ENCODE peak calls at places on chromosomes 3 and 15, in seven cellular contexts. X is heart right ventricle, Z is epithelial cell of proximal tubule, K is LoVo, R is putamen, B is AG04450, J is bronchial epithelial cell. D is an unnamed sample.

GRCh38 chr15:50261979-50262378 is 3.5 kb downstream of the HDC start:
- DNase-seq in R (no peak), X (no peak), B (no peak), K (no peak), J (no peak), Z (no peak), D (no peak)

GRCh38 chr3:147424325-147424910 is 15.3 kb downstream of the ZIC1 start:
- DNase-seq in B (no peak), R (no peak), J (no peak), X (no peak), K (no peak), Z (no peak), D (no peak)

GRCh38 chr15:91782221-91782620 is 71.3 kb upstream of the SLCO3A1 start:
- DNase-seq in K (no peak), X (peak; percentile 8), J (no peak), R (no peak), B (no peak), Z (no peak), D (no peak)

GRCh38 chr3:10004960-10005564 is 18.4 kb upstream of the EMC3 start:
- DNase-seq in J (no peak), K (no peak), B (no peak), Z (no peak), R (no peak), X (no peak), D (no peak)

GRCh38 chr3:113151475-113152031 is 59.8 kb upstream of the BOC start:
- DNase-seq in K (no peak), B (no peak), R (no peak), X (peak; percentile 11), Z (peak; percentile 9), J (no peak), D (peak; percentile 59)

GRCh38 chr15:100902436-100903190 is 16.5 kb upstream of the LRRK1 start:
- DNase-seq in Z (no peak), J (peak; percentile 91), R (no peak), X (peak; percentile 85), B (peak; percentile 69), K (no peak), D (peak; percentile 89)

GRCh38 chr3:40137586-40138295 is 171.8 kb upstream of the EIF1B start:
- DNase-seq in X (no peak), J (peak; percentile 93), Z (no peak), B (no peak), R (no peak), K (no peak), D (no peak)

GRCh38 chr3:167733961-167734497 is 663 bp downstream of the PDCD10 start:
- DNase-seq in B (no peak), R (no peak), K (no peak), X (no peak), J (peak; percentile 32), Z (no peak), D (no peak)

GRCh38 chr3:55157736-55158135 is 229.9 kb upstream of the LRTM1 start:
- DNase-seq in X (no peak), R (no peak), J (no peak), Z (no peak), B (no peak), K (no peak), D (no peak)

GRCh38 chr3:17030438-17030837 is 145.7 kb downstream of the PLCL2 start:
- DNase-seq in B (no peak), Z (no peak), K (no peak), J (peak; percentile 31), R (no peak), X (no peak), D (no peak)

GRCh38 chr3:136955813-136956212 is 2.0 kb upstream of the IL20RB start:
- DNase-seq in X (no peak), K (peak; percentile 90), B (peak; percentile 81), R (no peak), J (peak; percentile 59), Z (peak; percentile 71), D (no peak)

GRCh38 chr3:140244893-140245292 is 309.9 kb downstream of the CLSTN2 start:
- DNase-seq in J (peak; percentile 12), X (no peak), Z (peak; percentile 70), K (peak; percentile 9), B (no peak), R (no peak), D (no peak)

GRCh38 chr15:37921527-37922385 is 12.7 kb upstream of the TMCO5A start:
- DNase-seq in R (no peak), X (no peak), K (no peak), Z (no peak), J (peak; percentile 78), B (no peak), D (no peak)

GRCh38 chr3:169285057-169285990 is 378.2 kb downstream of the MECOM start:
- DNase-seq in J (no peak), R (no peak), B (no peak), K (no peak), X (no peak), Z (no peak), D (no peak)

GRCh38 chr3:22383285-22383684 is 632.3 kb upstream of the ZNF385D start:
- DNase-seq in R (no peak), B (no peak), K (no peak), Z (no peak), J (no peak), X (no peak), D (no peak)

GRCh38 chr3:99842826-99843589 is 25.3 kb downstream of the CMSS1 start:
- DNase-seq in R (peak; percentile 9), Z (no peak), X (peak; percentile 32), K (peak; percentile 52), J (peak; percentile 56), B (no peak), D (no peak)

GRCh38 chr3:192843742-192844350 is 73.8 kb downstream of the MB21D2 start:
- DNase-seq in K (no peak), X (no peak), J (no peak), R (no peak), Z (no peak), B (no peak), D (no peak)

GRCh38 chr3:183481582-183481981 is 53.2 kb upstream of the MCF2L2 start:
- DNase-seq in Z (no peak), K (no peak), J (peak; percentile 97), R (no peak), B (no peak), X (no peak), D (no peak)

GRCh38 chr3:114608293-114608692 is 314.5 kb downstream of the TIGIT start:
- DNase-seq in Z (peak; percentile 87), J (peak; percentile 57), B (peak; percentile 84), R (no peak), X (no peak), K (peak; percentile 8), D (no peak)

GRCh38 chr3:89571707-89572106 is 464.3 kb downstream of the EPHA3 start:
- DNase-seq in Z (no peak), R (no peak), B (no peak), X (peak; percentile 38), K (no peak), J (no peak), D (no peak)

GRCh38 chr3:172270767-172271166 is 177.5 kb downstream of the GHSR start:
- DNase-seq in J (no peak), B (no peak), R (no peak), X (no peak), K (no peak), Z (no peak), D (no peak)

GRCh38 chr3:51539291-51539891 is 872 bp downstream of the RAD54L2 start:
- DNase-seq in Z (peak; percentile 42), J (peak; percentile 74), K (peak; percentile 19), X (peak; percentile 5), R (peak; percentile 7), B (no peak), D (no peak)

GRCh38 chr3:71990545-71990944 is 205.6 kb upstream of the PROK2 start:
- DNase-seq in K (no peak), X (no peak), Z (no peak), J (no peak), R (no peak), B (no peak), D (no peak)

D was measured in ovary.